ENCODE peak calls at places on chromosomes 12 and 14, in nine cellular contexts. T is RCC 7860; Z is activated CD4-positive, alpha-beta memory T cell treated with anti-CD3 and anti-CD28 coated beads, Interleukin-2, amount 10 ng/mL, durations not matched to agents 7 days and 5 days; N is H4; S is GM18507; U is astrocyte of the hippocampus; H is astrocyte of the cerebellum; F is astrocyte of the spinal cord; M is NCI-H1092 treated with DMSO at 0.1 percent for 48 hours. R is an unnamed sample.

GRCh38 chr14:101225116-101225728 is 321.7 kb upstream of the RTL1 start:
- DNase-seq in T (no peak), Z (peak), N (no peak), S (no peak), U (no peak), H (no peak), F (no peak), M (peak), R (no peak)

GRCh38 chr12:78088391-78088832 is 257.7 kb downstream of the NAV3 start:
- DNase-seq in T (peak), Z (no peak), N (peak), S (no peak), U (peak), H (no peak), F (peak), M (no peak), R (no peak)

GRCh38 chr14:92998957-92999356 is 76.0 kb downstream of the CHGA start:
- DNase-seq in T (no peak), Z (no peak), N (no peak), S (no peak), U (no peak), H (no peak), F (no peak), M (no peak), R (no peak)

GRCh38 chr14:33273978-33274377 is 335.3 kb downstream of the NPAS3 start:
- DNase-seq in T (no peak), Z (no peak), N (no peak), S (no peak), U (no peak), H (no peak), F (no peak), M (no peak), R (no peak)

GRCh38 chr14:100541621-100542560 is 45.3 kb downstream of the BEGAIN start:
- DNase-seq in T (no peak), Z (no peak), N (no peak), S (no peak), U (no peak), H (no peak), F (no peak), M (no peak), R (no peak)

GRCh38 chr12:52293926-52294325 is 2.6 kb upstream of the KRT81 start:
- DNase-seq in T (no peak), Z (no peak), N (no peak), S (no peak), U (no peak), H (no peak), F (no peak), M (no peak), R (no peak)

GRCh38 chr14:103444837-103445524 is 59.8 kb downstream of the MARK3 start:
- DNase-seq in T (no peak), Z (no peak), N (no peak), S (no peak), U (no peak), H (no peak), F (peak), M (no peak), R (no peak)

GRCh38 chr14:89180546-89180945 is 236.5 kb downstream of the FOXN3 start:
- DNase-seq in T (no peak), Z (no peak), N (no peak), S (no peak), U (no peak), H (no peak), F (no peak), M (no peak), R (no peak)

GRCh38 chr14:105141026-105141425 is 27.6 kb downstream of the JAG2 start:
- DNase-seq in T (no peak), Z (no peak), N (no peak), S (no peak), U (no peak), H (no peak), F (no peak), M (no peak), R (no peak)

GRCh38 chr12:29552324-29552927 is 54.9 kb upstream of the OVCH1 start:
- DNase-seq in T (peak), Z (peak), N (peak), S (no peak), U (peak), H (no peak), F (peak), M (peak), R (no peak)

GRCh38 chr14:76951149-76951548 is 77.4 kb downstream of the IRF2BPL start:
- DNase-seq in T (no peak), Z (no peak), N (no peak), S (no peak), U (peak), H (peak), F (no peak), M (no peak), R (no peak)

GRCh38 chr14:25464772-25465171 is 414.8 kb upstream of the STXBP6 start:
- DNase-seq in T (no peak), Z (no peak), N (no peak), S (no peak), U (no peak), H (no peak), F (no peak), M (no peak), R (no peak)

GRCh38 chr12:65902504-65902903 is 78.2 kb downstream of the HMGA2 start:
- DNase-seq in T (no peak), Z (no peak), N (no peak), S (no peak), U (no peak), H (no peak), F (peak), M (no peak), R (no peak)

GRCh38 chr12:52744493-52745156 is 32.5 kb downstream of the KRT76 start:
- DNase-seq in T (no peak), Z (no peak), N (no peak), S (no peak), U (no peak), H (no peak), F (no peak), M (no peak), R (no peak)

GRCh38 chr14:86015916-86016315 is 486.0 kb downstream of the FLRT2 start:
- DNase-seq in T (no peak), Z (no peak), N (no peak), S (no peak), U (peak), H (peak), F (peak), M (no peak), R (no peak)

GRCh38 chr14:35999264-35999663 is 173.1 kb downstream of the BRMS1L start:
- DNase-seq in T (no peak), Z (no peak), N (no peak), S (no peak), U (no peak), H (no peak), F (no peak), M (no peak), R (no peak)

GRCh38 chr14:99687284-99688209 is 3.4 kb downstream of the CYP46A1 start:
- DNase-seq in T (no peak), Z (peak), N (no peak), S (no peak), U (no peak), H (no peak), F (no peak), M (no peak), R (no peak)

GRCh38 chr14:72812292-72812851 is 81.5 kb downstream of the DPF3 start:
- DNase-seq in T (no peak), Z (no peak), N (no peak), S (no peak), U (peak), H (no peak), F (no peak), M (no peak), R (no peak)

GRCh38 chr12:19190292-19191031 is 60.9 kb downstream of the PLEKHA5 start:
- DNase-seq in T (peak), Z (no peak), N (no peak), S (no peak), U (peak), H (no peak), F (peak), M (no peak), R (no peak)

GRCh38 chr14:54650331-54651017 is 83.5 kb downstream of the SAMD4A start:
- DNase-seq in T (peak), Z (no peak), N (peak), S (no peak), U (peak), H (no peak), F (peak), M (no peak), R (no peak)

GRCh38 chr14:105065280-105066228 is at the start of gene GPR132:
- DNase-seq in T (peak), Z (peak), N (no peak), S (peak), U (peak), H (no peak), F (no peak), M (no peak), R (no peak)

GRCh38 chr12:31035226-31035625 is 38.4 kb upstream of the DDX11 start:
- DNase-seq in T (peak), Z (no peak), N (no peak), S (no peak), U (no peak), H (no peak), F (no peak), M (no peak), R (no peak)

GRCh38 chr12:50192908-50193307 is 25.7 kb upstream of the CERS5 start:
- DNase-seq in T (no peak), Z (no peak), N (no peak), S (no peak), U (no peak), H (no peak), F (peak), M (no peak), R (no peak)

GRCh38 chr14:39034481-39035296 is 68.3 kb downstream of the SEC23A start:
- DNase-seq in T (no peak), Z (no peak), N (no peak), S (no peak), U (peak), H (no peak), F (peak), M (peak), R (no peak)

GRCh38 chr12:46983959-46984833 is 95.2 kb upstream of the PCED1B start:
- DNase-seq in T (peak), Z (peak), N (peak), S (peak), U (peak), H (peak), F (peak), M (peak), R (peak)

GRCh38 chr12:89334770-89335169 is 17.5 kb downstream of the DUSP6 start:
- DNase-seq in T (no peak), Z (no peak), N (no peak), S (no peak), U (no peak), H (no peak), F (no peak), M (no peak), R (no peak)

GRCh38 chr14:103124501-103125001 is 1.3 kb downstream of the TNFAIP2 start:
- DNase-seq in T (no peak), Z (no peak), N (no peak), S (no peak), U (no peak), H (no peak), F (no peak), M (no peak), R (no peak)

R was measured in brain pericyte.